ENCODE peak calls at places on chromosomes 3 and 15, in nine cellular contexts. U is astrocyte of the spinal cord, Q is Caco-2, Y is heart right ventricle, Z is hepatocyte, J is pancreas, K is left ventricle myocardium inferior, P is lower lobe of right lung, W is HCT116. M is an unnamed sample.

GRCh38 chr3:55327131-55327920 is 159.8 kb downstream of the WNT5A start:
- DNase-seq in U (peak; percentile 61), Q (no peak), Y (no peak), Z (no peak), J (no peak), K (no peak), P (no peak), W (no peak), M (no peak)

GRCh38 chr3:177451277-177451880 is 254.1 kb upstream of the TBL1XR1 start:
- DNase-seq in U (peak; percentile 81), Q (no peak), Y (no peak), Z (no peak), J (no peak), K (no peak), P (no peak), W (no peak), M (no peak)

GRCh38 chr3:66719796-66720195 is 219.0 kb upstream of the LRIG1 start:
- DNase-seq in U (no peak), Q (no peak), Y (no peak), Z (no peak), J (no peak), K (no peak), P (no peak), W (no peak), M (no peak)

GRCh38 chr3:150251187-150251592 is 156.9 kb upstream of the TSC22D2 start:
- DNase-seq in U (no peak), Q (no peak), Y (no peak), Z (no peak), J (no peak), K (no peak), P (no peak), W (no peak), M (no peak)

GRCh38 chr3:8593022-8593817 is 51.4 kb downstream of the SSUH2 start:
- DNase-seq in U (no peak), Q (no peak), Y (no peak), Z (no peak), J (no peak), K (no peak), P (no peak), W (no peak), M (no peak)

GRCh38 chr15:67066041-67067021 is 929 bp downstream of the SMAD3 start:
- DNase-seq in U (no peak), Q (no peak), Y (no peak), Z (no peak), J (peak; percentile 72), K (peak; percentile 28), P (no peak), W (no peak), M (no peak)

GRCh38 chr3:99686955-99687612 is 48.7 kb downstream of the COL8A1 start:
- DNase-seq in U (peak; percentile 76), Q (peak; percentile 56), Y (peak; percentile 55), Z (peak; percentile 73), J (peak; percentile 68), K (peak; percentile 40), P (peak; percentile 55), W (peak; percentile 51), M (peak; percentile 76)

GRCh38 chr15:70099966-70100494 is 2.3 kb upstream of the TLE3 start:
- DNase-seq in U (no peak), Q (no peak), Y (no peak), Z (peak; percentile 68), J (no peak), K (no peak), P (no peak), W (peak; percentile 13), M (no peak)

GRCh38 chr3:104359546-104359945 is 1007.2 kb upstream of the ALCAM start:
- DNase-seq in U (peak; percentile 93), Q (no peak), Y (no peak), Z (peak; percentile 19), J (no peak), K (no peak), P (no peak), W (no peak), M (peak; percentile 63)

GRCh38 chr15:98063311-98063710 is 102.8 kb downstream of the ARRDC4 start:
- DNase-seq in U (no peak), Q (no peak), Y (no peak), Z (no peak), J (no peak), K (no peak), P (no peak), W (no peak), M (no peak)

GRCh38 chr3:189901481-189901880 is 219.2 kb downstream of the P3H2 start:
- DNase-seq in U (no peak), Q (no peak), Y (no peak), Z (no peak), J (no peak), K (no peak), P (no peak), W (no peak), M (no peak)

GRCh38 chr3:45553469-45553974 is 41.0 kb upstream of the LIMD1 start:
- DNase-seq in U (peak; percentile 75), Q (no peak), Y (peak; percentile 71), Z (peak; percentile 25), J (no peak), K (peak; percentile 70), P (no peak), W (no peak), M (peak; percentile 72)

GRCh38 chr3:135966349-135966695 is 794 bp downstream of the PPP2R3A start:
- DNase-seq in U (peak; percentile 34), Q (no peak), Y (peak; percentile 53), Z (peak; percentile 61), J (peak; percentile 77), K (no peak), P (no peak), W (no peak), M (peak; percentile 44)

GRCh38 chr3:73384091-73384906 is 240.4 kb downstream of the PDZRN3 start:
- DNase-seq in U (no peak), Q (no peak), Y (no peak), Z (no peak), J (no peak), K (no peak), P (no peak), W (no peak), M (no peak)

GRCh38 chr3:128307029-128307633 is 153.8 kb downstream of the EEFSEC start:
- DNase-seq in U (no peak), Q (peak; percentile 51), Y (no peak), Z (peak; percentile 41), J (no peak), K (no peak), P (no peak), W (no peak), M (peak; percentile 24)

GRCh38 chr3:69410301-69410700 is 24.4 kb upstream of the FRMD4B start:
- DNase-seq in U (peak; percentile 56), Q (peak; percentile 71), Y (peak; percentile 85), Z (peak; percentile 75), J (peak; percentile 61), K (peak; percentile 67), P (peak; percentile 66), W (peak; percentile 51), M (peak; percentile 64)

DNA sequence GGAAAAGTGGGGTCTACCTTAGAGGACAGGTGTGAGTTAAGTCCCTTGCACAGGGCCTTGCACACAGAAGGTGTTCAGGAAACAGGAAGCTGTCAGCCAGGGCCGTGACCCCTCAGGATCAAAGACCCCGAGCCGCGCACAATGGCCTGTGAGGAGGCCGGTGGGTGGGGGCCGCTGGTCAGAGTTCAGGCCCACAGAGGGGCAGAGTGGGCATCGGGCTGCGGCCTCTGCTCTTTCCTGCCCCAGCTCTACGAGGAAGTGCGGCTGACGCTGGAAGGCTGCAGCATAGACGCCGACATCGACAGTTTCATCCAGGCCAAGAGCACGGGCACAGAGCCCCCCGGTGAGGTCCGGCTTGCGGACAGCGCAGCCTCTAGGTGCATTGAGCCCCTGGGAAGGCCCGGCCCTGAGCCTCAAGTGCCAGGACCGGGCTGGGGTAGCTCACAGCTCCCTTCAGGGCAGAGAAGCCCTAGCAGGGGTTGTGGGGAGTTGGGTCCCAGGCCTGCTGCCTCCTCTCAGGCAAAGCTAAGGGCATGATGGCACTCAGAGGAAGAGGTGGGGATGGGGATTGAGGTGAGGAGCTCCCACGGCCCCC is 37.2 kb downstream of the PSTPIP1 start:
- DNase-seq in U (no peak), Q (peak; percentile 29), Y (no peak), Z (no peak), J (peak; percentile 54), K (no peak), P (peak; percentile 46), W (no peak), M (no peak)
- H3K4me3 ChIP-seq in U (no peak overlapping the region), Q (no peak overlapping the region), Y (no peak overlapping the region), Z (no peak overlapping the region), J (no peak overlapping the region), K (no peak overlapping the region), P (no peak overlapping the region), W (no peak overlapping the region), M (no peak overlapping the region)

DNA sequence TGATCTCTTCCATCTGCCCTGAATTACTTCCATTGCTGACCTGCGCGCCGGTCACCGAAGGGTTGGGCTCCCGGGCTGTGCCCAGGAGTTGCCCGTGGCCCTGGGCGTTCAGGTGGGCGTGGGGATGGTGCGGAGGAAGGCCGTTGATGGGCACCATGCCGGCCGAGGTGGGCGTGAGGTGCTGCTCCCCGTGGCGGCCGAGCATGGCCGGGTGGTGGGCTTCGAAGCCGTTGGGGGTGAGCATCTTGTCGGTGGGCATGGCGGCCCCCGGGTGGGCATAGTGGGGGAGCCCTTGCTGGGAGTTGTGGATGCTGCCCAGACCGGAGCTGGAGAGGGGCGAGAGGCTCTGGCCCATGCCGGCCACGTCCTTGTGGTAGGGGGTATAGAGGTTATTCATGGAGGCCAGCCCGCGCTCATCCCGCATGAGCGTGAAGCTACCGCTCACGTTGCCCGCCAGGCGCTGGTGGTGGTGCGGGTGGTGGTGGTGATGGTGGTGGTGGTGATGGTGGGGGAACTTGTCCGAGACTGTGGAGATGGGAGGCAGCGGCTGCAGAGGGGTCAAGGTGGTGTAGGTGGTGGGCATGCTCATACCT is 1.0 kb downstream of the ONECUT1 start:
- DNase-seq in U (no peak), Q (no peak), Y (no peak), Z (no peak), J (peak; percentile 69), K (no peak), P (no peak), W (no peak), M (no peak)
- H3K4me3 ChIP-seq in U (no peak overlapping the region), Q (peak overlapping the region; percentile 57), Y (peak overlapping the region; percentile 57), Z (no peak overlapping the region), J (peak overlapping the region; percentile 61), K (peak overlapping the region; percentile 70), P (peak overlapping the region; percentile 50), W (no peak overlapping the region), M (no peak overlapping the region)

DNA sequence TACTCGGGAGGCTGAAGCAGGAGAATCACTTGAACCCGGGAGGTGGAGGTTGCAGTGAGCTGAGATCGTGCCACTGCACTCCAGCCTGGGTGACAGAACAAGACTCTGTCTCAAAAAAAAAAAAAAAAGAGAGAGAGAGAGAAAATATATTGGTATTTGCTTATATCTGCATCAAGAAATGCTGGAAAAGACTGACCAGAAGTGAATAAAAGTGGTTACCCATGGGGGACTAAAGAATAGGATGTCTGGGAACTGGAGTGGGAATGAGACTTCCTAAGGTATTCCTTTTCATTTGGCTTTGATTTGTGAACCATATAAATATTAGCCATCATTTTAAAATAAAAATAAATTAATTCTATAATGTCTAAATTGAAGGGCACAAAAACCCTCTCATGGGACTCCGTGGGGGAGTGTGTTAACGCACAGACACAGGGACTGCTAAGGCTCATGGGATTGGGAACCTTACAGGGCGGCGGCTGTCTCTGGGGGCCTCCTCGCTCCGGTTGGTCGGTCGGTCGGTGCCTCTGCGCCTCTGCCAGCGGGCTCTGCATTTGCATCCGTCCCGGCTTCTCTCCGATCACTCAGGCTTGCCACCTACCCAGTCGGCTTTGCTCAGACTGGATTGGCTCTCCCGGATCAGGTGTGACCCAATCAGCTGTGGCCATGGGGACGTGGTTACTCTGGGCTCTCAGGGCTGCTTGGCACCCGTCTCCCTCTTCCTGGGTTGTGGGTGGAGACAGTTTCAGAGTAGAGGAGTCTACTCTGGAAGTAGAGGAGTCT is 12.7 kb upstream of the TSPAN3 start:
- DNase-seq in U (peak; percentile 52), Q (no peak), Y (peak; percentile 79), Z (peak; percentile 84), J (peak; percentile 80), K (peak; percentile 78), P (peak; percentile 90), W (no peak), M (peak; percentile 61)
- H3K4me3 ChIP-seq in U (peak overlapping the region; percentile 31), Q (no peak overlapping the region), Y (peak overlapping the region; percentile 44), Z (no peak overlapping the region), J (no peak overlapping the region), K (peak overlapping the region; percentile 58), P (peak overlapping the region; percentile 41), W (no peak overlapping the region), M (peak overlapping the region; percentile 36)

GRCh38 chr15:100103828-100104227 is 237.9 kb downstream of the ADAMTS17 start:
- DNase-seq in U (no peak), Q (peak; percentile 2), Y (no peak), Z (no peak), J (no peak), K (no peak), P (no peak), W (no peak), M (no peak)
- H3K4me3 ChIP-seq in U (no peak overlapping the region), Q (no peak overlapping the region), Y (no peak overlapping the region), Z (no peak overlapping the region), J (no peak overlapping the region), K (no peak overlapping the region), P (no peak overlapping the region), W (no peak overlapping the region), M (no peak overlapping the region)

M was measured in fibroblast of villous mesenchyme.